ENCODE peak calls at places on chromosomes 13 and 19, in four cellular contexts. One of them, this sample, is unnamed.
A peak's percentile ranks its signal among the peaks of the same experiment; 100 is the strongest.

GRCh38 chr19:54207908-54208783 is 7.5 kb downstream of the RPS9 start:
- DNase-seq in kidney epithelial cell: no peak
- DNase-seq in pancreas: peak; percentile 72
- DNase-seq in Caco-2: peak; percentile 62
- DNase-seq in this sample: peak; percentile 73

GRCh38 chr19:54792814-54793213 is 10.6 kb upstream of the KIR2DL4 start:
- DNase-seq in pancreas: no peak
- DNase-seq in Caco-2: no peak
- DNase-seq in kidney epithelial cell: no peak
- DNase-seq in this sample: no peak

GRCh38 chr13:87295636-87296035 is 375.5 kb upstream of the SLITRK5 start:
- DNase-seq in kidney epithelial cell: no peak
- DNase-seq in Caco-2: no peak
- DNase-seq in pancreas: no peak
- DNase-seq in this sample: no peak

GRCh38 chr13:61905054-61905453 is 489.4 kb upstream of the PCDH20 start:
- DNase-seq in pancreas: no peak
- DNase-seq in Caco-2: no peak
- DNase-seq in kidney epithelial cell: no peak
- DNase-seq in this sample: no peak

GRCh38 chr13:51435002-51435578 is 17.7 kb downstream of the INTS6 start:
- DNase-seq in pancreas: no peak
- DNase-seq in kidney epithelial cell: no peak
- DNase-seq in Caco-2: no peak
- DNase-seq in this sample: no peak

GRCh38 chr13:37914781-37915391 is 45.3 kb upstream of the TRPC4 start:
- DNase-seq in pancreas: no peak
- DNase-seq in Caco-2: no peak
- DNase-seq in kidney epithelial cell: no peak
- DNase-seq in this sample: no peak

GRCh38 chr13:51584731-51585191 is 499 bp downstream of the WDFY2 start:
- DNase-seq in kidney epithelial cell: no peak
- DNase-seq in Caco-2: peak; percentile 76
- DNase-seq in pancreas: peak; percentile 89
- DNase-seq in this sample: no peak

GRCh38 chr19:39943586-39943985 is 9.2 kb upstream of the FCGBP start:
- DNase-seq in Caco-2: no peak
- DNase-seq in pancreas: no peak
- DNase-seq in kidney epithelial cell: no peak
- DNase-seq in this sample: no peak

GRCh38 chr13:90485441-90485840 is 862.0 kb upstream of the MIR17HG start:
- DNase-seq in Caco-2: no peak
- DNase-seq in pancreas: no peak
- DNase-seq in kidney epithelial cell: peak; percentile 71
- DNase-seq in this sample: no peak

GRCh38 chr19:709965-710714 is 1.4 kb downstream of the PALM start:
- DNase-seq in kidney epithelial cell: no peak
- DNase-seq in Caco-2: no peak
- DNase-seq in pancreas: no peak
- DNase-seq in this sample: peak; percentile 58

GRCh38 chr19:2852598-2852997 is 11.3 kb downstream of the ZNF555 start:
- DNase-seq in pancreas: no peak
- DNase-seq in kidney epithelial cell: no peak
- DNase-seq in Caco-2: no peak
- DNase-seq in this sample: no peak

GRCh38 chr13:64239372-64239771 is 2823.7 kb upstream of the PCDH20 start:
- DNase-seq in kidney epithelial cell: peak; percentile 48
- DNase-seq in Caco-2: no peak
- DNase-seq in pancreas: no peak
- DNase-seq in this sample: no peak

GRCh38 chr19:41889896-41890295 is 6.9 kb downstream of the ARHGEF1 start:
- DNase-seq in Caco-2: no peak
- DNase-seq in kidney epithelial cell: no peak
- DNase-seq in pancreas: no peak
- DNase-seq in this sample: no peak

GRCh38 chr19:5345895-5346386 is 5.3 kb upstream of the PTPRS start:
- DNase-seq in Caco-2: no peak
- DNase-seq in pancreas: peak; percentile 3
- DNase-seq in kidney epithelial cell: peak; percentile 25
- DNase-seq in this sample: no peak

GRCh38 chr19:45217957-45218334 is 27.3 kb downstream of the EXOC3L2 start:
- DNase-seq in Caco-2: no peak
- DNase-seq in kidney epithelial cell: no peak
- DNase-seq in pancreas: no peak
- DNase-seq in this sample: no peak

GRCh38 chr13:25687622-25688225 is 315.9 kb downstream of the ATP8A2 start:
- DNase-seq in pancreas: no peak
- DNase-seq in Caco-2: no peak
- DNase-seq in kidney epithelial cell: no peak
- DNase-seq in this sample: no peak

GRCh38 chr13:111541345-111541744 is 220.9 kb downstream of the TEX29 start:
- DNase-seq in kidney epithelial cell: no peak
- DNase-seq in Caco-2: no peak
- DNase-seq in pancreas: peak; percentile 22
- DNase-seq in this sample: no peak

GRCh38 chr13:46314587-46314986 is 72.5 kb downstream of the RUBCNL start:
- DNase-seq in pancreas: no peak
- DNase-seq in Caco-2: no peak
- DNase-seq in kidney epithelial cell: no peak
- DNase-seq in this sample: no peak

GRCh38 chr19:18795540-18795939 is 4.4 kb upstream of the COMP start:
- DNase-seq in Caco-2: peak; percentile 40
- DNase-seq in pancreas: no peak
- DNase-seq in kidney epithelial cell: no peak
- DNase-seq in this sample: no peak

GRCh38 chr13:27379694-27380596 is 44.5 kb upstream of the GTF3A start:
- DNase-seq in pancreas: peak; percentile 86
- DNase-seq in Caco-2: peak; percentile 85
- DNase-seq in kidney epithelial cell: no peak
- DNase-seq in this sample: peak; percentile 46

GRCh38 chr19:10566408-10566657 is 523 bp upstream of the KRI1 start:
- DNase-seq in kidney epithelial cell: no peak
- DNase-seq in Caco-2: no peak
- DNase-seq in pancreas: no peak
- DNase-seq in this sample: no peak

GRCh38 chr13:20414475-20415287 is 111.0 kb downstream of the CRYL1 start:
- DNase-seq in kidney epithelial cell: no peak
- DNase-seq in pancreas: peak; percentile 60
- DNase-seq in Caco-2: no peak
- DNase-seq in this sample: no peak

GRCh38 chr13:76976488-76976887 is 15.4 kb upstream of the CLN5 start:
- DNase-seq in Caco-2: no peak
- DNase-seq in pancreas: no peak
- DNase-seq in kidney epithelial cell: peak; percentile 37
- DNase-seq in this sample: no peak

GRCh38 chr19:12156254-12157058 is at the start of gene ZNF625:
- DNase-seq in kidney epithelial cell: peak; percentile 58
- DNase-seq in Caco-2: no peak
- DNase-seq in pancreas: peak; percentile 95
- DNase-seq in this sample: peak; percentile 81

GRCh38 chr19:17402982-17403855 is 2.2 kb downstream of the BST2 start:
- DNase-seq in pancreas: no peak
- DNase-seq in kidney epithelial cell: no peak
- DNase-seq in Caco-2: no peak
- DNase-seq in this sample: peak; percentile 44

GRCh38 chr19:17394891-17395415 is 957 bp upstream of the CCDC194 start:
- DNase-seq in pancreas: no peak
- DNase-seq in kidney epithelial cell: no peak
- DNase-seq in Caco-2: peak; percentile 56
- DNase-seq in this sample: peak; percentile 78

GRCh38 chr19:17404015-17404414 is 1.4 kb downstream of the BST2 start:
- DNase-seq in Caco-2: no peak
- DNase-seq in pancreas: no peak
- DNase-seq in kidney epithelial cell: no peak
- DNase-seq in this sample: no peak

GRCh38 chr19:17401628-17402027 is 3.8 kb downstream of the BST2 start:
- DNase-seq in Caco-2: no peak
- DNase-seq in pancreas: no peak
- DNase-seq in kidney epithelial cell: no peak
- DNase-seq in this sample: no peak

GRCh38 chr19:17398902-17399527 is 5.0 kb upstream of the CCDC194 start:
- DNase-seq in Caco-2: no peak
- DNase-seq in kidney epithelial cell: no peak
- DNase-seq in pancreas: no peak
- DNase-seq in this sample: no peak
- H3K4me3 ChIP-seq in Caco-2: no peak overlapping the region
- H3K4me3 ChIP-seq in kidney epithelial cell: no peak overlapping the region
- H3K4me3 ChIP-seq in pancreas: no peak overlapping the region
- H3K4me3 ChIP-seq in this sample: no peak overlapping the region

DNA sequence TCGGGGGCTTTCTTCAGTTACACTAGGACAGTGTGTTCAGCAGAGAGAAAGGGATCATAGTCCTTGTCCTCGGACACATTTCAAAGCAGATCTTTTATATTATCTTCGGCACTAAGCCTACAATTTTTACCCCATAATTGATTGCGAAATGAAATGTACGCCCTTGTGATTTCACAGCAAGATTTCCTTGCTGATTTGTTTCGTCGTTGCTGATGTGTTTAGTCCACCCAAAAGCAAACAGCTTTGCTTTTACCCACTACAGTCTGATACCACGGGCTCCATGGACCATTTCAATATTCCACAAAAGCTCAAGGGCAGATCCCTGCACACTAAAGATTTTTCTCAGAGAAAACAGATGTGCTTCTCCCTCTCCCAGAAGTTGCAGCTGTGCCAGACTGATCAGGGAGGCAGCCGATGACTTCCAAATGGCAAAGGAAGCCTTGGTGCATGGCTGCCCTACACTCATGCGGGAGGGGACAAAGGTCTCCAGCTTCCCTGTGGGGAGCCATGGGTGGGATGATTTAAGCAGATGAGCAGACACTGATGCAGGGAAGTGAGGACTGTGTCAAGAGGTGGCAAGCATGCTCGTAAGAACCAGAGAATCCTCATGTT is 81.2 kb downstream of the STK24 start:
- DNase-seq in Caco-2: no peak
- DNase-seq in kidney epithelial cell: no peak
- DNase-seq in pancreas: no peak
- DNase-seq in this sample: no peak
- H3K4me3 ChIP-seq in Caco-2: no peak overlapping the region
- H3K4me3 ChIP-seq in kidney epithelial cell: no peak overlapping the region
- H3K4me3 ChIP-seq in pancreas: no peak overlapping the region
- H3K4me3 ChIP-seq in this sample: no peak overlapping the region

DNA sequence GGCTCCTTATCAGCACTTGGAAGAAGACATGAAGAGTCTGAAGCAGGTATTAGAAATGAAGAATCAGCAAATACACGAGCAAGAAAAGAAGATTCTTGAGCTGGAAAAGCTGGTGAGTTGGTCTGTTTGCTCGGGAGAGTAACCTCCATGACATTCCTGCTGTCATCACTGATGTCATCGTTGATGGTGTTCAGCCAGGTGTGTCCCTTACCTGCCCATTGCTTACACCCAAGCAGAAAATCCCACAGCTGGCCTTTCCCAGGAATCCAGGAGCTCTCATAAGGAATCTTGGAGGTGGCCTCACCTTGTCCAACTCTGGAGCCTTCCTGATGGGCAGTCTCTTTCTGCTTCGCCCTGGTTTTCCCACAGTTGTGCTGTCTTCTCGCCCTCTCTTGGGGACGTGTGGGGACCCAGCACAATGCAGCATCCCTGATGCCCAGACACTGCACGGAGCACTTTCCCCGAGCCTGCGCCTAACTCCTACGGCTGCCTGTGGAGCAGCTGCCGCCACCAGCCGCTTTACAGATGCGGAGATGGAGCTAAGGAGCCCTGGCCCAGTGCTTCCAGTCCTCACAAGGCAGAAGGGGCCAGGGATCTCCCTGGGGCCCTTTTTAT is 97.0 kb downstream of the SLC7A1 start:
- DNase-seq in pancreas: no peak
- DNase-seq in kidney epithelial cell: no peak
- DNase-seq in Caco-2: no peak
- DNase-seq in this sample: no peak
- H3K4me3 ChIP-seq in pancreas: no peak overlapping the region
- H3K4me3 ChIP-seq in kidney epithelial cell: no peak overlapping the region
- H3K4me3 ChIP-seq in Caco-2: no peak overlapping the region
- H3K4me3 ChIP-seq in this sample: no peak overlapping the region

GRCh38 chr13:110415669-110416068 is 108.6 kb downstream of the COL4A2 start:
- DNase-seq in kidney epithelial cell: no peak
- DNase-seq in pancreas: no peak
- DNase-seq in Caco-2: peak; percentile 66
- DNase-seq in this sample: no peak

GRCh38 chr13:110414283-110414682 is 107.2 kb downstream of the COL4A2 start:
- DNase-seq in kidney epithelial cell: no peak
- DNase-seq in Caco-2: no peak
- DNase-seq in pancreas: no peak
- DNase-seq in this sample: no peak

GRCh38 chr13:110412132-110412912 is 105.2 kb downstream of the COL4A2 start:
- DNase-seq in kidney epithelial cell: peak; percentile 97
- DNase-seq in Caco-2: peak; percentile 80
- DNase-seq in pancreas: peak; percentile 83
- DNase-seq in this sample: peak; percentile 91

GRCh38 chr13:110411316-110412105 is 104.4 kb downstream of the COL4A2 start:
- DNase-seq in Caco-2: no peak
- DNase-seq in kidney epithelial cell: no peak
- DNase-seq in pancreas: no peak
- DNase-seq in this sample: no peak

GRCh38 chr13:110413311-110414040 is 106.4 kb downstream of the COL4A2 start:
- DNase-seq in Caco-2: no peak
- DNase-seq in pancreas: no peak
- DNase-seq in kidney epithelial cell: no peak
- DNase-seq in this sample: no peak
- H3K4me3 ChIP-seq in Caco-2: no peak overlapping the region
- H3K4me3 ChIP-seq in pancreas: no peak overlapping the region
- H3K4me3 ChIP-seq in kidney epithelial cell: no peak overlapping the region
- H3K4me3 ChIP-seq in this sample: no peak overlapping the region

GRCh38 chr13:57634829-57635165 is 3.3 kb downstream of the PCDH17 start:
- DNase-seq in Caco-2: no peak
- DNase-seq in pancreas: peak; percentile 72
- DNase-seq in kidney epithelial cell: no peak
- DNase-seq in this sample: peak; percentile 47
- H3K4me3 ChIP-seq in Caco-2: no peak overlapping the region
- H3K4me3 ChIP-seq in pancreas: peak overlapping the region; percentile 57
- H3K4me3 ChIP-seq in kidney epithelial cell: no peak overlapping the region
- H3K4me3 ChIP-seq in this sample: peak overlapping the region; percentile 67

GRCh38 chr19:38252935-38253691 is 3.1 kb downstream of the PPP1R14A start:
- DNase-seq in kidney epithelial cell: no peak
- DNase-seq in pancreas: peak; percentile 72
- DNase-seq in Caco-2: no peak
- DNase-seq in this sample: peak; percentile 57
- H3K4me3 ChIP-seq in kidney epithelial cell: no peak overlapping the region
- H3K4me3 ChIP-seq in pancreas: no peak overlapping the region
- H3K4me3 ChIP-seq in Caco-2: no peak overlapping the region
- H3K4me3 ChIP-seq in this sample: peak overlapping the region; percentile 61